ENCODE peak calls at places on chromosomes 1 and 21, in six cellular contexts. F is HEK293T; X is stimulated activated effector memory CD8-positive, alpha-beta T cell treated with anti-CD3 and anti-CD28 coated beads, Interleukin-12 subunit alpha, Interleukin-12 subunit beta, amount 100 ng/mL, for 72 hours; R is amniotic stem cell; Q is CD4-positive, CD25-positive, alpha-beta regulatory T cell; Z is NCI-H1105. L is an unnamed sample.

GRCh38 chr1:35530168-35530567 is 27.0 kb downstream of the KIAA0319L start:
- DNase-seq in F (no peak), X (no peak), R (no peak), Q (no peak), Z (no peak), L (no peak)

GRCh38 chr1:203663294-203663693 is 36.7 kb downstream of the ATP2B4 start:
- DNase-seq in F (no peak), X (no peak), R (peak; percentile 59), Q (no peak), Z (no peak), L (peak; percentile 89)

GRCh38 chr1:170073893-170074249 is 624 bp downstream of the KIFAP3 start:
- DNase-seq in F (peak; percentile 10), X (no peak), R (no peak), Q (no peak), Z (no peak), L (no peak)

GRCh38 chr1:219329606-219330005 is 155.9 kb downstream of the LYPLAL1 start:
- DNase-seq in F (no peak), X (no peak), R (peak; percentile 27), Q (no peak), Z (no peak), L (peak; percentile 21)

GRCh38 chr1:21901473-21901847 is 35.6 kb downstream of the HSPG2 start:
- DNase-seq in F (no peak), X (no peak), R (no peak), Q (no peak), Z (no peak), L (peak; percentile 81)

GRCh38 chr21:36846624-36847023 is 119.8 kb downstream of the HLCS start:
- DNase-seq in F (no peak), X (no peak), R (no peak), Q (no peak), Z (no peak), L (peak; percentile 34)

GRCh38 chr1:225735252-225736149 is 42.1 kb upstream of the SRP9 start:
- DNase-seq in F (no peak), X (no peak), R (peak; percentile 90), Q (no peak), Z (no peak), L (peak; percentile 97)

GRCh38 chr1:99370476-99370875 is 106.2 kb downstream of the PLPPR4 start:
- DNase-seq in F (no peak), X (no peak), R (no peak), Q (no peak), Z (no peak), L (no peak)